ENCODE peak calls at places on chromosome 20, in six cellular contexts. I, V, S, N, E and U are unnamed samples. For H3K4me1, the result is how much of the 10 kb centered on the place peaks cover.

GRCh38 chr20:21090112-21090737 is 15.9 kb downstream of the LINC00237 start:
- DNase-seq in V (no peak), N (no peak), E (no peak), S (no peak), I (no peak), U (no peak)

GRCh38 chr20:46348231-46348803 is 40.0 kb upstream of the CDH22 start:
- DNase-seq in S (no peak), E (peak), N (no peak), V (no peak), I (peak), U (no peak)

GRCh38 chr20:17794400-17794799 is 94.6 kb downstream of the BANF2 start:
- DNase-seq in E (no peak), S (no peak), V (no peak), N (no peak), I (no peak), U (no peak)

GRCh38 chr20:24952376-24953203 is 3.5 kb downstream of the CST7 start:
- DNase-seq in S (no peak), E (no peak), I (no peak), N (no peak), V (no peak), U (no peak)

GRCh38 chr20:50467618-50468373 is 42.4 kb upstream of the PTPN1 start:
- DNase-seq in N (peak), I (no peak), V (no peak), E (peak), S (peak), U (no peak)

GRCh38 chr20:10660661-10661060 is 13.1 kb downstream of the JAG1 start:
- DNase-seq in N (no peak), S (no peak), E (no peak), I (no peak), V (no peak), U (no peak)

GRCh38 chr20:4787069-4787468 is 65.4 kb downstream of the PRND start:
- DNase-seq in V (no peak), S (no peak), N (no peak), I (no peak), E (no peak), U (no peak)

GRCh38 chr20:21315138-21315537 is 12.0 kb downstream of the XRN2 start:
- DNase-seq in E (no peak), N (no peak), S (no peak), V (no peak), I (no peak), U (no peak)

GRCh38 chr20:10217517-10218410 is 866 bp upstream of the SNAP25 start:
- DNase-seq in S (peak), N (peak), V (no peak), E (peak), I (peak), U (no peak)

GRCh38 chr20:43973671-43974450 is 59.2 kb downstream of the TOX2 start:
- DNase-seq in N (no peak), V (no peak), I (no peak), S (no peak), E (no peak), U (no peak)

GRCh38 chr20:17620371-17621228 is 50.7 kb downstream of the DSTN start:
- DNase-seq in V (no peak), S (no peak), E (no peak), N (peak), I (no peak), U (no peak)

GRCh38 chr20:19761853-19762252 is 3.8 kb downstream of the RIN2 start:
- DNase-seq in E (no peak), V (no peak), I (no peak), N (no peak), S (no peak), U (no peak)

GRCh38 chr20:4633379-4633778 is 88.3 kb upstream of the PRND start:
- DNase-seq in V (no peak), I (no peak), S (no peak), N (no peak), E (no peak), U (no peak)

GRCh38 chr20:14093652-14094051 is 98.3 kb downstream of the MACROD2 start:
- DNase-seq in N (no peak), S (no peak), I (no peak), E (no peak), V (no peak), U (no peak)

GRCh38 chr20:444117-444516 is 18.2 kb downstream of the TBC1D20 start:
- DNase-seq in N (no peak), V (no peak), E (no peak), I (no peak), S (no peak), U (no peak)

GRCh38 chr20:57086066-57086465 is 180.4 kb downstream of the BMP7 start:
- DNase-seq in I (no peak), S (no peak), N (no peak), V (no peak), E (no peak), U (no peak)

GRCh38 chr20:19922716-19923115 is 94.4 kb upstream of the NAA20 start:
- DNase-seq in S (no peak), N (no peak), V (no peak), E (no peak), I (no peak), U (no peak)

GRCh38 chr20:20213722-20214121 is 154.2 kb upstream of the INSM1 start:
- DNase-seq in E (no peak), I (no peak), S (no peak), N (no peak), V (no peak), U (no peak)

GRCh38 chr20:32649697-32650471 is 23.9 kb downstream of the C20orf203 start:
- DNase-seq in V (no peak), I (no peak), E (no peak), N (no peak), S (no peak), U (no peak)

GRCh38 chr20:21450572-21450971 is 53.2 kb upstream of the NKX2-4 start:
- DNase-seq in V (no peak), E (no peak), N (no peak), I (no peak), S (no peak), U (no peak)

GRCh38 chr20:19658137-19658536 is 99.9 kb upstream of the RIN2 start:
- DNase-seq in N (no peak), E (no peak), S (no peak), V (no peak), I (no peak), U (no peak)

GRCh38 chr20:12660918-12661317 is 347.9 kb upstream of the SPTLC3 start:
- DNase-seq in V (no peak), S (no peak), E (peak), I (peak), N (peak), U (no peak)

GRCh38 chr20:56860413-56860812 is 231.3 kb downstream of the TFAP2C start:
- DNase-seq in N (no peak), E (no peak), S (no peak), I (no peak), V (no peak), U (no peak)

GRCh38 chr20:51087306-51087705 is 64.4 kb upstream of the KCNG1 start:
- DNase-seq in V (no peak), I (no peak), N (no peak), S (no peak), E (no peak), U (no peak)

GRCh38 chr20:48942730-48943129 is 21.2 kb downstream of the ARFGEF2 start:
- DNase-seq in E (no peak), I (no peak), S (no peak), V (no peak), N (no peak), U (no peak)
- H3K4me1 ChIP-seq in E (under half), I (under half), S (under half), V (under half), N (under half), U (under half)

DNA sequence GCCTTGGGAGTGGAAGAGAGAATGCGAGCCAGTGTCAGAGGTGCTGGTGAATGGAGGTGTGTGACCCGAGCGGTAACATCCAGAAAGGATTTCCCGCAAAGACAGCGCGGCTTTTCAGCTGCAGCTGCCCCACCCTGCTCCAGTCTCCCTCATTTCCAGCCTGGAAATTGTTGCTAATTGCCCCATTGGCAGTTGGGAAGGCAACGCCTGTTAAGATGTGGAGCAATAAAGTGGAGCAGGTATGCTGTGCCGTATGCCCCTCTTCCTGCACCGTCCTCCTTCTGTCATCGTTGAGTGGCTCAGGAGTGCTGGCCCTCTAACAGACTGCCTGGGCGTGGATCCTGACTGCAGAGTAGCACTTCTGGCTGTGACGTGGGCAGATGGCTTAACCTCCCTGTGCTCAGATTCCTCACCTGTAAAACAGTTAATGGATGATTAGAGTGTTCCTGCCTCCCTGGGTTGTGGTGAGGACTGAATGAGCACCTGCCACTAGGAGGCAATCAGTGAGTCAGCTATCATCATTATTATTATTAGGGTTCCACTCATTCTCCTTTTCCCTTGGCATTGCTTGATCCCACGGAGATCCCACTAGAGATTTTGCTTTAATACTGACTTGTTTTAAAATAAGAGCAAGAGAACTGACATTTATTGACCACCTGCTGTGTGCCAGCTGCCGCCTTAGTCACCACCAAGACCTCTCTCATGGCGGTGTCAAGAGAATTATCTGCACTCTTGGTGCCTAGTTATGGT is 11.7 kb downstream of the ARFGEF2 start:
- DNase-seq in V (no peak), N (no peak), S (no peak), E (no peak), I (no peak), U (no peak)
- H3K4me1 ChIP-seq in V (under half), N (under half), S (under half), E (under half), I (under half), U (under half)

DNA sequence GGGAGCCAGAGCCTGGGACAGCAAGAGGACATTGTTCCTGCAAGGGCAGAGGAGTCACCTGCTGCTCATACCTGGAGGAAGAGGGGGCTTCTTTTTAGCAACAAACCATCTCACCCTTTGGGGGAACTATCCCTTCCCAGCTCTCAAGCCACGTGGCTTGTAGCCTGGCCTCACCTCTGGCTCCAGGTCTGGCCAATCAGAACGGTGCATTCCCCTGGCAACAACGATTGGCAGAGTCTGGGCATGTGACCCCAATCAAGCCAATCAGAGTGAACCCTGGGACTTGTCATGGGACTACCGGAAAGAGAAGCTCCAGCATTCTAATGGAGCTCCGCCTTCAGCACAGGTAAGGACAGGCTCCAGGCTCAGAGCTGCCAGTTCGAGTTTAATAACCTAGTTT is 33.6 kb downstream of the KCNB1 start:
- DNase-seq in N (no peak), S (no peak), I (no peak), V (no peak), E (no peak), U (peak)
- H3K4me1 ChIP-seq in N (under half), S (under half), I (under half), V (under half), E (under half), U (under half)

GRCh38 chr20:33850159-33850558 is 39.0 kb downstream of the CHMP4B start:
- DNase-seq in E (no peak), I (no peak), V (no peak), N (no peak), S (no peak), U (no peak)
- H3K4me1 ChIP-seq in E (under half), I (under half), V (under half), N (under half), S (under half), U (under half)

GRCh38 chr20:62560162-62560561 is 82.1 kb upstream of the SLCO4A1 start:
- DNase-seq in I (no peak), V (no peak), S (no peak), E (no peak), N (no peak), U (no peak)
- H3K4me1 ChIP-seq in I (under half), V (under half), S (under half), E (under half), N (under half), U (under half)